ENCODE peak calls at places on chromosomes 6 and 20, in eight cellular contexts. One of them, this sample, is unnamed.

GRCh38 chr6:46850781-46851180 is 57.6 kb downstream of the MEP1A start:
- DNase-seq in kidney: no peak
- DNase-seq in uterus: no peak
- DNase-seq in RWPE1: no peak
- DNase-seq in fibroblast of lung: peak
- DNase-seq in PC-3: peak
- DNase-seq in testis: no peak
- DNase-seq in esophagus squamous epithelium: no peak
- DNase-seq in this sample: no peak

GRCh38 chr6:56713285-56713684 is 70.6 kb upstream of the DST start:
- DNase-seq in uterus: peak
- DNase-seq in testis: no peak
- DNase-seq in fibroblast of lung: peak
- DNase-seq in RWPE1: peak
- DNase-seq in PC-3: peak
- DNase-seq in esophagus squamous epithelium: no peak
- DNase-seq in kidney: no peak
- DNase-seq in this sample: peak

GRCh38 chr6:2035046-2035445 is 210.4 kb downstream of the GMDS start:
- DNase-seq in esophagus squamous epithelium: no peak
- DNase-seq in PC-3: no peak
- DNase-seq in testis: no peak
- DNase-seq in RWPE1: no peak
- DNase-seq in fibroblast of lung: no peak
- DNase-seq in uterus: no peak
- DNase-seq in kidney: no peak
- DNase-seq in this sample: no peak

GRCh38 chr6:6915813-6916547 is 191.8 kb upstream of the RREB1 start:
- DNase-seq in kidney: peak
- DNase-seq in esophagus squamous epithelium: no peak
- DNase-seq in testis: peak
- DNase-seq in fibroblast of lung: peak
- DNase-seq in RWPE1: no peak
- DNase-seq in uterus: peak
- DNase-seq in PC-3: peak
- DNase-seq in this sample: peak

GRCh38 chr20:59820204-59821041 is 113.0 kb downstream of the SYCP2 start:
- DNase-seq in PC-3: peak
- DNase-seq in esophagus squamous epithelium: no peak
- DNase-seq in fibroblast of lung: no peak
- DNase-seq in uterus: no peak
- DNase-seq in kidney: no peak
- DNase-seq in RWPE1: peak
- DNase-seq in testis: peak
- DNase-seq in this sample: no peak

GRCh38 chr20:9302073-9302425 is 212.3 kb upstream of the LAMP5 start:
- DNase-seq in PC-3: no peak
- DNase-seq in testis: no peak
- DNase-seq in kidney: no peak
- DNase-seq in uterus: no peak
- DNase-seq in fibroblast of lung: no peak
- DNase-seq in RWPE1: no peak
- DNase-seq in esophagus squamous epithelium: no peak
- DNase-seq in this sample: no peak

GRCh38 chr20:38115205-38115604 is 49.9 kb downstream of the TGM2 start:
- DNase-seq in esophagus squamous epithelium: no peak
- DNase-seq in testis: peak
- DNase-seq in kidney: no peak
- DNase-seq in fibroblast of lung: no peak
- DNase-seq in PC-3: no peak
- DNase-seq in uterus: no peak
- DNase-seq in RWPE1: no peak
- DNase-seq in this sample: no peak

GRCh38 chr20:17872920-17873319 is 95.7 kb downstream of the SNX5 start:
- DNase-seq in esophagus squamous epithelium: no peak
- DNase-seq in testis: no peak
- DNase-seq in RWPE1: no peak
- DNase-seq in uterus: no peak
- DNase-seq in PC-3: no peak
- DNase-seq in kidney: no peak
- DNase-seq in fibroblast of lung: no peak
- DNase-seq in this sample: no peak

GRCh38 chr6:11804135-11804534 is 25.5 kb upstream of the ADTRP start:
- DNase-seq in kidney: no peak
- DNase-seq in uterus: no peak
- DNase-seq in RWPE1: no peak
- DNase-seq in testis: no peak
- DNase-seq in PC-3: no peak
- DNase-seq in esophagus squamous epithelium: no peak
- DNase-seq in fibroblast of lung: no peak
- DNase-seq in this sample: no peak

GRCh38 chr6:41787219-41787917 is at the start of gene TOMM6:
- DNase-seq in esophagus squamous epithelium: peak
- DNase-seq in uterus: peak
- DNase-seq in testis: peak
- DNase-seq in kidney: peak
- DNase-seq in fibroblast of lung: peak
- DNase-seq in PC-3: peak
- DNase-seq in RWPE1: peak
- DNase-seq in this sample: peak

GRCh38 chr6:118744261-118744941 is 93.0 kb upstream of the CEP85L start:
- DNase-seq in kidney: no peak
- DNase-seq in uterus: no peak
- DNase-seq in fibroblast of lung: peak
- DNase-seq in testis: no peak
- DNase-seq in esophagus squamous epithelium: no peak
- DNase-seq in RWPE1: no peak
- DNase-seq in PC-3: no peak
- DNase-seq in this sample: no peak

GRCh38 chr6:138443979-138444378 is 40.0 kb downstream of the HEBP2 start:
- DNase-seq in RWPE1: no peak
- DNase-seq in esophagus squamous epithelium: no peak
- DNase-seq in fibroblast of lung: no peak
- DNase-seq in uterus: no peak
- DNase-seq in PC-3: no peak
- DNase-seq in testis: no peak
- DNase-seq in kidney: no peak
- DNase-seq in this sample: no peak

GRCh38 chr6:121635355-121635754 is 199.9 kb downstream of the GJA1 start:
- DNase-seq in RWPE1: no peak
- DNase-seq in kidney: no peak
- DNase-seq in PC-3: no peak
- DNase-seq in esophagus squamous epithelium: no peak
- DNase-seq in testis: no peak
- DNase-seq in uterus: no peak
- DNase-seq in fibroblast of lung: no peak
- DNase-seq in this sample: no peak

GRCh38 chr6:122683996-122684651 is 73.9 kb downstream of the PKIB start:
- DNase-seq in RWPE1: no peak
- DNase-seq in fibroblast of lung: peak
- DNase-seq in uterus: no peak
- DNase-seq in PC-3: no peak
- DNase-seq in esophagus squamous epithelium: no peak
- DNase-seq in kidney: no peak
- DNase-seq in testis: no peak
- DNase-seq in this sample: no peak

GRCh38 chr6:30897882-30898281 is 10.1 kb upstream of the GTF2H4 start:
- DNase-seq in uterus: no peak
- DNase-seq in RWPE1: no peak
- DNase-seq in PC-3: no peak
- DNase-seq in fibroblast of lung: no peak
- DNase-seq in kidney: no peak
- DNase-seq in esophagus squamous epithelium: no peak
- DNase-seq in testis: no peak
- DNase-seq in this sample: no peak

GRCh38 chr6:25280617-25280990 is 1.4 kb downstream of the CARMIL1 start:
- DNase-seq in uterus: no peak
- DNase-seq in esophagus squamous epithelium: no peak
- DNase-seq in fibroblast of lung: no peak
- DNase-seq in RWPE1: no peak
- DNase-seq in kidney: no peak
- DNase-seq in PC-3: peak
- DNase-seq in testis: no peak
- DNase-seq in this sample: peak

GRCh38 chr20:36604952-36605308 is 649 bp upstream of the RAB5IF start:
- DNase-seq in testis: peak
- DNase-seq in esophagus squamous epithelium: no peak
- DNase-seq in uterus: peak
- DNase-seq in kidney: peak
- DNase-seq in PC-3: no peak
- DNase-seq in fibroblast of lung: no peak
- DNase-seq in RWPE1: peak
- DNase-seq in this sample: no peak

GRCh38 chr6:53546256-53546655 is 1.4 kb upstream of the GCLC start:
- DNase-seq in RWPE1: no peak
- DNase-seq in PC-3: peak
- DNase-seq in testis: no peak
- DNase-seq in uterus: no peak
- DNase-seq in kidney: no peak
- DNase-seq in esophagus squamous epithelium: no peak
- DNase-seq in fibroblast of lung: peak
- DNase-seq in this sample: no peak

GRCh38 chr6:18632670-18633410 is 245.7 kb downstream of the RNF144B start:
- DNase-seq in esophagus squamous epithelium: no peak
- DNase-seq in PC-3: peak
- DNase-seq in testis: no peak
- DNase-seq in uterus: no peak
- DNase-seq in RWPE1: peak
- DNase-seq in fibroblast of lung: peak
- DNase-seq in kidney: no peak
- DNase-seq in this sample: no peak

GRCh38 chr20:8796088-8796665 is 272.7 kb upstream of the PLCB4 start:
- DNase-seq in uterus: no peak
- DNase-seq in RWPE1: no peak
- DNase-seq in PC-3: no peak
- DNase-seq in esophagus squamous epithelium: no peak
- DNase-seq in testis: no peak
- DNase-seq in kidney: no peak
- DNase-seq in fibroblast of lung: peak
- DNase-seq in this sample: no peak

GRCh38 chr6:28266563-28266961 is 381 bp upstream of the ZSCAN26 start:
- DNase-seq in esophagus squamous epithelium: no peak
- DNase-seq in RWPE1: no peak
- DNase-seq in testis: no peak
- DNase-seq in fibroblast of lung: no peak
- DNase-seq in uterus: no peak
- DNase-seq in kidney: no peak
- DNase-seq in PC-3: no peak
- DNase-seq in this sample: no peak

GRCh38 chr6:130927305-130927704 is 100.1 kb downstream of the SMLR1 start:
- DNase-seq in esophagus squamous epithelium: no peak
- DNase-seq in PC-3: peak
- DNase-seq in uterus: no peak
- DNase-seq in kidney: no peak
- DNase-seq in testis: no peak
- DNase-seq in RWPE1: peak
- DNase-seq in fibroblast of lung: peak
- DNase-seq in this sample: peak

GRCh38 chr6:63436356-63436755 is 116.6 kb upstream of the LGSN start:
- DNase-seq in RWPE1: no peak
- DNase-seq in fibroblast of lung: no peak
- DNase-seq in uterus: no peak
- DNase-seq in esophagus squamous epithelium: no peak
- DNase-seq in kidney: no peak
- DNase-seq in testis: no peak
- DNase-seq in PC-3: no peak
- DNase-seq in this sample: no peak
- H3K27ac ChIP-seq in RWPE1: no peak
- H3K27ac ChIP-seq in fibroblast of lung: no peak
- H3K27ac ChIP-seq in uterus: no peak
- H3K27ac ChIP-seq in esophagus squamous epithelium: no peak
- H3K27ac ChIP-seq in kidney: no peak
- H3K27ac ChIP-seq in testis: no peak
- H3K27ac ChIP-seq in PC-3: no peak
- H3K27ac ChIP-seq in this sample: no peak

GRCh38 chr20:52275243-52275817 is 83.8 kb upstream of the ZFP64 start:
- DNase-seq in kidney: no peak
- DNase-seq in fibroblast of lung: no peak
- DNase-seq in RWPE1: no peak
- DNase-seq in esophagus squamous epithelium: no peak
- DNase-seq in uterus: no peak
- DNase-seq in PC-3: no peak
- DNase-seq in testis: no peak
- DNase-seq in this sample: peak
- H3K27ac ChIP-seq in kidney: no peak
- H3K27ac ChIP-seq in fibroblast of lung: no peak
- H3K27ac ChIP-seq in RWPE1: no peak
- H3K27ac ChIP-seq in esophagus squamous epithelium: no peak
- H3K27ac ChIP-seq in uterus: no peak
- H3K27ac ChIP-seq in PC-3: no peak
- H3K27ac ChIP-seq in testis: no peak
- H3K27ac ChIP-seq in this sample: no peak

GRCh38 chr20:58473818-58474425 is 41.3 kb downstream of the APCDD1L start:
- DNase-seq in RWPE1: no peak
- DNase-seq in fibroblast of lung: no peak
- DNase-seq in esophagus squamous epithelium: no peak
- DNase-seq in PC-3: no peak
- DNase-seq in kidney: no peak
- DNase-seq in testis: no peak
- DNase-seq in uterus: no peak
- DNase-seq in this sample: no peak
- H3K27ac ChIP-seq in RWPE1: no peak
- H3K27ac ChIP-seq in fibroblast of lung: no peak
- H3K27ac ChIP-seq in esophagus squamous epithelium: no peak
- H3K27ac ChIP-seq in PC-3: no peak
- H3K27ac ChIP-seq in kidney: no peak
- H3K27ac ChIP-seq in testis: no peak
- H3K27ac ChIP-seq in uterus: no peak
- H3K27ac ChIP-seq in this sample: no peak

DNA sequence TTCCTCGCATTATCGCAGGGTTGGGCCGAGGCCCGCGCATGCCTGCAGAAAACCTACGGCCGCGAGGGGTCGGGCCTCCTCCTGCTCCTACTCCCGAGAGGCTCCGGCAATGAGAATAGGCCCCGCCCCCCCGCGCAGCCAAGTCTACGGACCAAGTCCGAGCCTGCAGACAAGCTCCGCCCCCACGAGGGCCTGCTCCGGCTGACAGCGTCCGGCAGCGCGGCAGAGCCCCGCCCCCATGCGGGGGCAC is 3.1 kb upstream of the GPSM3 start:
- DNase-seq in RWPE1: peak
- DNase-seq in kidney: peak
- DNase-seq in PC-3: peak
- DNase-seq in testis: peak
- DNase-seq in fibroblast of lung: peak
- DNase-seq in esophagus squamous epithelium: peak
- DNase-seq in uterus: peak
- DNase-seq in this sample: peak
- H3K27ac ChIP-seq in RWPE1: peak
- H3K27ac ChIP-seq in kidney: peak
- H3K27ac ChIP-seq in PC-3: peak
- H3K27ac ChIP-seq in testis: peak
- H3K27ac ChIP-seq in fibroblast of lung: peak
- H3K27ac ChIP-seq in esophagus squamous epithelium: peak
- H3K27ac ChIP-seq in uterus: peak
- H3K27ac ChIP-seq in this sample: peak

DNA sequence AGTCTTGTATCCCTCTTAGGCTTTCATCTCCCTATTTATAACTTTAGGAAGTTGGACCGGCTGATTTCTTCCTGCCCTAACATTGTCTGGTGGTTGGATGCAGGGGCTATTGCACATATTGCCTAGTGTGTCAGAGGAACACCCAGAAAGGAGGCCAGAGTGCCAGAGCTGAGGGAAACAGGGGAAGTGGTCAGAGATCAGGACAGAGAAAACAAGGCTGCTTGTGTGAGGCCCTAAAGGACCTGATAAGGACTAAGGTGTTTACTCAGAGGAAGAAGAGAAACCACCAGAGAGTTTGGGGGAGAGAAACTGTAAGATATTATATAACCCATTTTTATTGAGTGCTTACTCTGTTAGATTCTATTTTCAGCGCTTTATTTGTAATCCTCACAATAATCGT is 53.9 kb upstream of the REV3L start:
- DNase-seq in kidney: no peak
- DNase-seq in fibroblast of lung: no peak
- DNase-seq in esophagus squamous epithelium: no peak
- DNase-seq in PC-3: no peak
- DNase-seq in RWPE1: no peak
- DNase-seq in testis: no peak
- DNase-seq in uterus: no peak
- DNase-seq in this sample: no peak
- H3K27ac ChIP-seq in kidney: no peak
- H3K27ac ChIP-seq in fibroblast of lung: no peak
- H3K27ac ChIP-seq in esophagus squamous epithelium: peak
- H3K27ac ChIP-seq in PC-3: no peak
- H3K27ac ChIP-seq in RWPE1: no peak
- H3K27ac ChIP-seq in testis: no peak
- H3K27ac ChIP-seq in uterus: peak
- H3K27ac ChIP-seq in this sample: peak